ENCODE peak calls at places on chromosomes 7 and 10, in four cellular contexts. Y is IMR-90, X is lower lobe of right lung, Z is breast epithelium. N is an unnamed sample. For H3K4me1 and H3K36me3, the result is how much of the 10 kb centered on the place peaks cover.

GRCh38 chr10:70060389-70060788 is 7.7 kb downstream of the MACROH2A2 start:
- DNase-seq in Y (no peak), X (no peak), Z (no peak), N (no peak)

GRCh38 chr7:1957471-1958225 is 275.1 kb downstream of the MAD1L1 start:
- DNase-seq in Y (no peak), X (no peak), Z (no peak), N (no peak)

GRCh38 chr10:61733358-61733940 is 70.7 kb downstream of the CABCOCO1 start:
- DNase-seq in Y (peak), X (no peak), Z (no peak), N (peak)

GRCh38 chr7:129188892-129189660 is 643 bp downstream of the SMO start:
- DNase-seq in Y (peak), X (no peak), Z (no peak), N (no peak)

GRCh38 chr10:26555719-26556368 is 117.7 kb downstream of the APBB1IP start:
- DNase-seq in Y (no peak), X (peak), Z (peak), N (no peak)

GRCh38 chr10:119541459-119542356 is 811 bp downstream of the RGS10 start:
- DNase-seq in Y (no peak), X (peak), Z (no peak), N (peak)

GRCh38 chr7:21617513-21617912 is 74.7 kb downstream of the DNAH11 start:
- DNase-seq in Y (no peak), X (no peak), Z (no peak), N (no peak)

GRCh38 chr10:126041804-126042231 is 145.5 kb downstream of the FANK1 start:
- DNase-seq in Y (peak), X (peak), Z (peak), N (peak)

GRCh38 chr10:124078714-124079113 is 14.7 kb downstream of the CHST15 start:
- DNase-seq in Y (no peak), X (no peak), Z (no peak), N (no peak)

GRCh38 chr10:124081547-124082140 is 11.8 kb downstream of the CHST15 start:
- DNase-seq in Y (no peak), X (peak), Z (no peak), N (no peak)

GRCh38 chr10:124078028-124078427 is 15.4 kb downstream of the CHST15 start:
- DNase-seq in Y (no peak), X (no peak), Z (no peak), N (no peak)

GRCh38 chr10:124077216-124077615 is 16.2 kb downstream of the CHST15 start:
- DNase-seq in Y (no peak), X (no peak), Z (no peak), N (no peak)

GRCh38 chr10:124079864-124080263 is 13.5 kb downstream of the CHST15 start:
- DNase-seq in Y (no peak), X (no peak), Z (no peak), N (no peak)
- H3K4me1 ChIP-seq in Y (under half), X (under half), Z (under half), N (under half)

GRCh38 chr7:94352854-94353253 is 41.8 kb upstream of the COL1A2 start:
- DNase-seq in Y (no peak), X (no peak), Z (no peak), N (no peak)
- H3K36me3 ChIP-seq in Y (under half), X (under half), Z (under half), N (under half)

GRCh38 chr7:100705341-100705752 is 574 bp upstream of the POP7 start:
- DNase-seq in Y (peak), X (peak), Z (peak), N (peak)
- TF ChIP-seq CTCF in Y (peak), X (peak), Z (peak), N (peak)

GRCh38 chr10:79222186-79222585 is 125.1 kb upstream of the PPIF start:
- DNase-seq in Y (no peak), X (no peak), Z (no peak), N (no peak)
- H3K4me1 ChIP-seq in Y (under half), X (half or more), Z (under half), N (under half)

GRCh38 chr7:87199241-87199640 is 20.3 kb downstream of the TMEM243 start:
- DNase-seq in Y (no peak), X (no peak), Z (no peak), N (no peak)

GRCh38 chr7:87202705-87203104 is 16.8 kb downstream of the TMEM243 start:
- DNase-seq in Y (no peak), X (no peak), Z (no peak), N (no peak)

GRCh38 chr7:87202208-87202607 is 17.3 kb downstream of the TMEM243 start:
- DNase-seq in Y (no peak), X (no peak), Z (no peak), N (no peak)

GRCh38 chr7:87204933-87205332 is 14.6 kb downstream of the TMEM243 start:
- DNase-seq in Y (no peak), X (no peak), Z (no peak), N (no peak)

DNA sequence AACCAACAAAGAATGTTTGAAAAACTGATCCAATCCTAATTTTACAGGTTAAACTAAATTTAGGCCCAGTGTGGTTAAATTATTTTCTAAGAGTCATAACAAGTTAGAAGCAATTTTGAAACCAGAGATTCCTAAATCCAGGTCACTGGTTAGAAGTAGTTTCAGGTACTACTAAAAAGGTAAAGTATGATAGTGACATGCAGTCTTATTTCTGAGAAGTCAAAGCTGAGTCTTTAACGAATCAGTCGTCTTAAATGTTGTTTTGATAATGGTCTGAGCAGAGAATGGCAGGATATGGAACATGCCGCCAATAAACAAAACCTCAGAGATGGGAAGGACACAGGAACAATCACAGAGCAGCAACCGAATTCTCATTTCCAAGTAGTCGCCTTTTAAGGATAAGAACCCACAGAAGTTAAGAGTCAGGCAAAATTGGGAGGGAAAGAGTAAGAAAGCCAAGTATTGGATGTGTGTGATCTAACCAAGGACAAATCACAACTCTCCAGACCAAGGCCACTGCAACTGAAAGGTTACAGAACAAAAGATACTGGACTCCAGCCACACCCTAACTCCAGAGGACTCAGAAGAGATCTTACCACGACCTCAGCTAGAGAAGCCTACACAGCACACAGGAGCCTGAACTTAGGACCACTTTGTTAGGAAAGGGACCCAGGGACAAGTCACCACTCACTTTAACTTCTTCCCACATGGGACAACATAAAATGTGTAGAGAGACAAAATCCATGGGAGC is 19.7 kb downstream of the TMEM243 start:
- DNase-seq in Y (no peak), X (no peak), Z (no peak), N (no peak)
- H3K36me3 ChIP-seq in Y (under half), X (under half), Z (under half), N (under half)

GRCh38 chr7:80275192-80275605 is 140.6 kb downstream of the GNAI1 start:
- DNase-seq in Y (no peak), X (no peak), Z (no peak), N (no peak)

GRCh38 chr7:80277434-80278427 is 143.1 kb downstream of the GNAI1 start:
- DNase-seq in Y (peak), X (no peak), Z (no peak), N (no peak)

GRCh38 chr7:80278737-80279136 is 144.1 kb downstream of the GNAI1 start:
- DNase-seq in Y (no peak), X (no peak), Z (no peak), N (no peak)

GRCh38 chr7:80273327-80273726 is 138.7 kb downstream of the GNAI1 start:
- DNase-seq in Y (peak), X (no peak), Z (no peak), N (no peak)
- TF ChIP-seq CTCF in Y (peak), X (no peak), Z (no peak), N (no peak)

N was measured in mucosa of descending colon.